ENCODE peak calls at places on chromosomes 3 and 15, in eight cellular contexts. One of them, this sample, is unnamed.

GRCh38 chr3:105351821-105352220 is 14.9 kb upstream of the ALCAM start:
- DNase-seq in sigmoid colon: no peak
- DNase-seq in stomach: no peak
- DNase-seq in body of pancreas: no peak
- DNase-seq in HCT116: no peak
- DNase-seq in lower leg skin: no peak
- DNase-seq in vagina: no peak
- DNase-seq in breast epithelium: no peak
- DNase-seq in this sample: no peak

GRCh38 chr3:192409838-192410683 is 317.3 kb downstream of the FGF12 start:
- DNase-seq in sigmoid colon: no peak
- DNase-seq in stomach: no peak
- DNase-seq in body of pancreas: no peak
- DNase-seq in HCT116: no peak
- DNase-seq in lower leg skin: no peak
- DNase-seq in vagina: no peak
- DNase-seq in breast epithelium: no peak
- DNase-seq in this sample: no peak

GRCh38 chr3:12750658-12751071 is 8.4 kb downstream of the TMEM40 start:
- DNase-seq in sigmoid colon: peak
- DNase-seq in stomach: no peak
- DNase-seq in body of pancreas: no peak
- DNase-seq in HCT116: no peak
- DNase-seq in lower leg skin: no peak
- DNase-seq in vagina: no peak
- DNase-seq in breast epithelium: no peak
- DNase-seq in this sample: no peak

GRCh38 chr15:65354835-65355172 is 23.0 kb downstream of the IGDCC3 start:
- DNase-seq in sigmoid colon: no peak
- DNase-seq in stomach: no peak
- DNase-seq in body of pancreas: no peak
- DNase-seq in HCT116: no peak
- DNase-seq in lower leg skin: no peak
- DNase-seq in vagina: no peak
- DNase-seq in breast epithelium: no peak
- DNase-seq in this sample: no peak

GRCh38 chr3:54034971-54035370 is 87.4 kb upstream of the CACNA2D3 start:
- DNase-seq in sigmoid colon: no peak
- DNase-seq in stomach: no peak
- DNase-seq in body of pancreas: no peak
- DNase-seq in HCT116: no peak
- DNase-seq in lower leg skin: no peak
- DNase-seq in vagina: no peak
- DNase-seq in breast epithelium: no peak
- DNase-seq in this sample: no peak

GRCh38 chr3:56144792-56145191 is 323.5 kb downstream of the ERC2 start:
- DNase-seq in sigmoid colon: no peak
- DNase-seq in stomach: no peak
- DNase-seq in body of pancreas: no peak
- DNase-seq in HCT116: no peak
- DNase-seq in lower leg skin: no peak
- DNase-seq in vagina: no peak
- DNase-seq in breast epithelium: no peak
- DNase-seq in this sample: no peak

GRCh38 chr3:29240248-29240647 is 40.6 kb upstream of the RBMS3 start:
- DNase-seq in sigmoid colon: no peak
- DNase-seq in stomach: no peak
- DNase-seq in body of pancreas: no peak
- DNase-seq in HCT116: no peak
- DNase-seq in lower leg skin: no peak
- DNase-seq in vagina: no peak
- DNase-seq in breast epithelium: no peak
- DNase-seq in this sample: no peak

GRCh38 chr3:108410531-108410984 is 99.8 kb downstream of the MYH15 start:
- DNase-seq in sigmoid colon: no peak
- DNase-seq in stomach: no peak
- DNase-seq in body of pancreas: no peak
- DNase-seq in HCT116: no peak
- DNase-seq in lower leg skin: no peak
- DNase-seq in vagina: no peak
- DNase-seq in breast epithelium: no peak
- DNase-seq in this sample: peak

GRCh38 chr3:140752499-140752898 is 74.6 kb downstream of the TRIM42 start:
- DNase-seq in sigmoid colon: no peak
- DNase-seq in stomach: no peak
- DNase-seq in body of pancreas: no peak
- DNase-seq in HCT116: no peak
- DNase-seq in lower leg skin: no peak
- DNase-seq in vagina: peak
- DNase-seq in breast epithelium: no peak
- DNase-seq in this sample: no peak

GRCh38 chr3:156246939-156247725 is 126.8 kb downstream of the KCNAB1 start:
- DNase-seq in sigmoid colon: no peak
- DNase-seq in stomach: no peak
- DNase-seq in body of pancreas: no peak
- DNase-seq in HCT116: no peak
- DNase-seq in lower leg skin: no peak
- DNase-seq in vagina: no peak
- DNase-seq in breast epithelium: no peak
- DNase-seq in this sample: no peak

GRCh38 chr15:43255376-43255775 is 11.4 kb downstream of the TGM5 start:
- DNase-seq in sigmoid colon: no peak
- DNase-seq in stomach: no peak
- DNase-seq in body of pancreas: no peak
- DNase-seq in HCT116: no peak
- DNase-seq in lower leg skin: no peak
- DNase-seq in vagina: peak
- DNase-seq in breast epithelium: no peak
- DNase-seq in this sample: no peak

GRCh38 chr15:40755821-40756220 is 767 bp upstream of the RMDN3 start:
- DNase-seq in sigmoid colon: no peak
- DNase-seq in stomach: no peak
- DNase-seq in body of pancreas: no peak
- DNase-seq in HCT116: no peak
- DNase-seq in lower leg skin: no peak
- DNase-seq in vagina: peak
- DNase-seq in breast epithelium: no peak
- DNase-seq in this sample: no peak

GRCh38 chr15:62173215-62173614 is 8.1 kb upstream of the C2CD4B start:
- DNase-seq in sigmoid colon: no peak
- DNase-seq in stomach: no peak
- DNase-seq in body of pancreas: no peak
- DNase-seq in HCT116: no peak
- DNase-seq in lower leg skin: no peak
- DNase-seq in vagina: no peak
- DNase-seq in breast epithelium: no peak
- DNase-seq in this sample: no peak

GRCh38 chr15:83565553-83566159 is 88.3 kb upstream of the ADAMTSL3 start:
- DNase-seq in sigmoid colon: no peak
- DNase-seq in stomach: no peak
- DNase-seq in body of pancreas: no peak
- DNase-seq in HCT116: peak
- DNase-seq in lower leg skin: no peak
- DNase-seq in vagina: no peak
- DNase-seq in breast epithelium: no peak
- DNase-seq in this sample: no peak

GRCh38 chr15:57596301-57596855 is 4.7 kb downstream of the MYZAP start:
- DNase-seq in sigmoid colon: no peak
- DNase-seq in stomach: no peak
- DNase-seq in body of pancreas: no peak
- DNase-seq in HCT116: no peak
- DNase-seq in lower leg skin: no peak
- DNase-seq in vagina: no peak
- DNase-seq in breast epithelium: no peak
- DNase-seq in this sample: no peak

GRCh38 chr3:16063603-16064002 is 110.9 kb upstream of the GALNT15 start:
- DNase-seq in sigmoid colon: peak
- DNase-seq in stomach: no peak
- DNase-seq in body of pancreas: no peak
- DNase-seq in HCT116: no peak
- DNase-seq in lower leg skin: no peak
- DNase-seq in vagina: no peak
- DNase-seq in breast epithelium: peak
- DNase-seq in this sample: no peak

GRCh38 chr3:144031938-144032337 is 60.3 kb downstream of the DIPK2A start:
- DNase-seq in sigmoid colon: peak
- DNase-seq in stomach: peak
- DNase-seq in body of pancreas: peak
- DNase-seq in HCT116: no peak
- DNase-seq in lower leg skin: no peak
- DNase-seq in vagina: no peak
- DNase-seq in breast epithelium: peak
- DNase-seq in this sample: peak

GRCh38 chr3:67329358-67329757 is 325.1 kb downstream of the SUCLG2 start:
- DNase-seq in sigmoid colon: no peak
- DNase-seq in stomach: no peak
- DNase-seq in body of pancreas: no peak
- DNase-seq in HCT116: no peak
- DNase-seq in lower leg skin: no peak
- DNase-seq in vagina: no peak
- DNase-seq in breast epithelium: no peak
- DNase-seq in this sample: no peak

GRCh38 chr3:3648961-3649360 is 150.3 kb upstream of the LRRN1 start:
- DNase-seq in sigmoid colon: no peak
- DNase-seq in stomach: no peak
- DNase-seq in body of pancreas: no peak
- DNase-seq in HCT116: no peak
- DNase-seq in lower leg skin: no peak
- DNase-seq in vagina: no peak
- DNase-seq in breast epithelium: no peak
- DNase-seq in this sample: no peak
- TF ChIP-seq POLR2A in sigmoid colon: no peak
- TF ChIP-seq POLR2A in stomach: no peak
- TF ChIP-seq POLR2A in body of pancreas: no peak
- TF ChIP-seq POLR2A in HCT116: no peak
- TF ChIP-seq POLR2A in lower leg skin: no peak
- TF ChIP-seq POLR2A in vagina: no peak
- TF ChIP-seq POLR2A in breast epithelium: no peak
- TF ChIP-seq POLR2A in this sample: no peak

DNA sequence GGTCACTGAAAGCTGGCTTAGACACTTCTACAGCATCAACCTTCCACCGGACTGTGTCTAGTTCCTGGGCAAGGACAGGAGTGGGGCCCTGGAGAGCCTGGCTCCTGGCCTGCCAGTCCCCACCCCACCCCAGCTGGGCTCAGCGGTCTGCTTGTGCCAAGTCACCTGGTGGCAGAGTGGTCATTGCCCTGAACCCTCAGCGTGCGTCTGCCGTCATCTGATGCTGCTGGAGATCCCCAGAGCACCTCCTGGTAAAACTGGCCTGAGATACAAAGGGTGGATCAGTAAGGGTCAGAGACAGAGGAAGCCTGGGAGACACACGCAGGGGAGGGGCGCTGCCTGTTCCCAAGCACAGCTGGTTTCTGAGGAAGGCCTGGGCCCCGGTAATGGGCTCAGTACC is 16.7 kb downstream of the ITIH4 start:
- DNase-seq in sigmoid colon: no peak
- DNase-seq in stomach: no peak
- DNase-seq in body of pancreas: no peak
- DNase-seq in HCT116: no peak
- DNase-seq in lower leg skin: no peak
- DNase-seq in vagina: no peak
- DNase-seq in breast epithelium: no peak
- DNase-seq in this sample: no peak
- TF ChIP-seq POLR2A in sigmoid colon: no peak
- TF ChIP-seq POLR2A in stomach: no peak
- TF ChIP-seq POLR2A in body of pancreas: no peak
- TF ChIP-seq POLR2A in HCT116: no peak
- TF ChIP-seq POLR2A in lower leg skin: no peak
- TF ChIP-seq POLR2A in vagina: no peak
- TF ChIP-seq POLR2A in breast epithelium: no peak
- TF ChIP-seq POLR2A in this sample: no peak

DNA sequence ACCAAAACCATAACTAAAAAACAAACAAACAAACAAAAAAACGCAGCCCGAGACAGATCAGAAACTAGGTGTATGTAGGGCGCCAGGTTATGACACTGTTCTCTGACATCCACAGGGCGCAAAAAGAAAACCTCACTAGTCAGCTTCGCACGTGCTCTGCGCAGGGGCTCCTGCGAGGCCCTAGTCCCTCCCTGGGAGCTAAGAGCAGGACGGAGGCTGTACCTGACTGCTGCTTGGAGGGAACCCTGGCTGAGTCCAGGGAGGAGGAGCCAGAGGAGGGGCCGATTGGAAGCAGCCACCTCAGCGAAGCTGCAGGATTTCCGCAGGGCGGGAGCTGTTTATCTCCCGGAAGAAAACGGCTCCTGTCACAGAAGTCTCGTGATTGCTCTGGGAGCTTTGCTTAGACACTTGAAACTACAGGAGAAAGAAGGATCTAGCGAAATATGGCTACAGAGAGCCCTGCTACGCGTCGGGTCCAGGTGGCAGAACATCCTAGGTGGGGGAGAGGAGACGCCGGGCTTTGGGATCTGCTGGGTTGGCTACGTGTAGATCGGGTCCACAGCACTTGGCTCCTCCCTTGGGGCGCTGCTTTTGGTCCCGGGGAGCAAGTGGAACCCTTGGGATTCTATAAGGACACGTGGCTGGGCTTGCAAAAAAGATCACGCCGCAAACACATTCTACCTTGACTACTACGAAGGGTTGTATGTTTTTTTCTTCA is at the start of gene GALK2:
- DNase-seq in sigmoid colon: peak
- DNase-seq in stomach: peak
- DNase-seq in body of pancreas: peak
- DNase-seq in HCT116: peak
- DNase-seq in lower leg skin: peak
- DNase-seq in vagina: peak
- DNase-seq in breast epithelium: peak
- DNase-seq in this sample: peak
- TF ChIP-seq POLR2A in sigmoid colon: no peak
- TF ChIP-seq POLR2A in stomach: no peak
- TF ChIP-seq POLR2A in body of pancreas: peak
- TF ChIP-seq POLR2A in HCT116: peak
- TF ChIP-seq POLR2A in lower leg skin: peak
- TF ChIP-seq POLR2A in vagina: peak
- TF ChIP-seq POLR2A in breast epithelium: no peak
- TF ChIP-seq POLR2A in this sample: peak

DNA sequence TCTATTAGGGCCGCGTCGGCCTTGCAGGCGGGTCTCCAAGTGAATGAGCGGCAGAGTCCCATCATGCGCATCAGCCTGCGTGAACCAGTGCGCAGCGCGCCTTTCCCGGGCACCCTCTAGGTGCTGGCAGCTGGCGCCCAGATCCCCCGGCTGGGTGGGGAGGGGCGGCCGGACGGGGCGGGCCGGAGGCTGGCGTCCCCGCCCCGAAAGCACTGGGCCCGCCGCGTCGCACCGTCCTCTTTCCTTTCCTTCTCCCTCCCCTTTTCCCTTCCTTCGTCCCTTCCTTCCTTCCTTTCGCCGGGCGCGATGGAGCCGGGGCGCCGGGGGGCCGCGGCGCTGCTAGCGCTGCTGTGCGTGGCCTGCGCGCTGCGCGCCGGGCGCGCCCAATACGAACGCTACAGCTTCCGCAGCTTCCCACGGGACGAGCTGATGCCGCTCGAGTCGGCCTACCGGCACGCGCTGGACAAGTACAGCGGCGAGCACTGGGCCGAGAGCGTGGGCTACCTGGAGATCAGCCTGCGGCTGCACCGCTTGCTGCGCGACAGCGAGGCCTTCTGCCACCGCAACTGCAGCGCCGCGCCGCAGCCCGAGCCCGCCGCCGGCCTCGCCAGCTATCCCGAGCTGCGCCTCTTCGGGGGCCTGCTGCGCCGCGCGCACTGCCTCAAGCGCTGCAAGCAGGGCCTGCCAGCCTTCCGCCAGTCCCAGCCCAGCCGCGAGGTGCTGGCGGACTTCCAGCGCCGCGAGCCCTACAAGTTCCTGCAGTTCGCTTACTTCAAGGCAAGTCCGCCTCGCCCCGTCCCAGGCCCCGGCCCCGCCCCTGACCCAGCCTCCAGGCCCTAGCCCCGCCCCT is at the start of gene CRTAP:
- DNase-seq in sigmoid colon: peak
- DNase-seq in stomach: peak
- DNase-seq in body of pancreas: peak
- DNase-seq in HCT116: peak
- DNase-seq in lower leg skin: peak
- DNase-seq in vagina: peak
- DNase-seq in breast epithelium: peak
- DNase-seq in this sample: peak
- TF ChIP-seq POLR2A in sigmoid colon: peak
- TF ChIP-seq POLR2A in stomach: no peak
- TF ChIP-seq POLR2A in body of pancreas: peak
- TF ChIP-seq POLR2A in HCT116: peak
- TF ChIP-seq POLR2A in lower leg skin: no peak
- TF ChIP-seq POLR2A in vagina: peak
- TF ChIP-seq POLR2A in breast epithelium: no peak
- TF ChIP-seq POLR2A in this sample: peak